ENCODE peak calls at places on chromosomes 6 and 20, in nine cellular contexts. V, E, D, F, Q, I, X, C and M are unnamed samples.

GRCh38 chr20:62897666-62898065 is 28.6 kb downstream of the DIDO1 start:
- DNase-seq in E (no peak), D (no peak), X (no peak), C (no peak), I (no peak), Q (no peak), V (no peak), F (no peak), M (no peak)

GRCh38 chr6:141562181-141562800 is 570.4 kb upstream of the GJE1 start:
- DNase-seq in C (no peak), I (peak), E (no peak), Q (no peak), V (peak), X (no peak), D (no peak), F (peak), M (peak)

GRCh38 chr6:170004585-170005210 is 253.3 kb downstream of the ERMARD start:
- DNase-seq in I (no peak), F (no peak), E (no peak), C (no peak), D (no peak), X (no peak), V (no peak), Q (no peak), M (no peak)

GRCh38 chr6:47206626-47207025 is 103.1 kb downstream of the TNFRSF21 start:
- DNase-seq in I (no peak), D (no peak), X (no peak), F (peak), Q (no peak), C (no peak), V (no peak), E (no peak), M (no peak)

GRCh38 chr20:44118185-44119034 is 68.6 kb downstream of the JPH2 start:
- DNase-seq in D (no peak), Q (no peak), C (no peak), X (no peak), E (no peak), F (no peak), I (no peak), V (no peak), M (no peak)

GRCh38 chr20:8334641-8335040 is 202.6 kb downstream of the PLCB1 start:
- DNase-seq in E (no peak), I (no peak), F (no peak), X (no peak), D (no peak), V (no peak), C (no peak), Q (no peak), M (no peak)

GRCh38 chr6:133774356-133774755 is 114.6 kb upstream of the TCF21 start:
- DNase-seq in D (no peak), X (no peak), V (no peak), Q (no peak), I (no peak), C (no peak), F (peak), E (peak), M (peak)

GRCh38 chr6:158839796-158840195 is 20.6 kb upstream of the EZR start:
- DNase-seq in X (no peak), Q (no peak), E (no peak), F (no peak), C (no peak), V (no peak), I (no peak), D (no peak), M (peak)

GRCh38 chr6:18753071-18753470 is 365.9 kb downstream of the RNF144B start:
- DNase-seq in F (no peak), C (no peak), X (no peak), E (no peak), D (no peak), V (no peak), I (no peak), Q (no peak), M (no peak)

GRCh38 chr6:41577865-41578713 is 31.9 kb downstream of the FOXP4 start:
- DNase-seq in V (no peak), I (peak), F (no peak), Q (no peak), D (no peak), X (no peak), C (no peak), E (peak), M (peak)

GRCh38 chr6:15449001-15449400 is 203.1 kb downstream of the JARID2 start:
- DNase-seq in E (no peak), F (no peak), X (no peak), C (no peak), I (no peak), D (no peak), Q (no peak), V (no peak), M (peak)

GRCh38 chr6:146595981-146596731 is 2.6 kb upstream of the ADGB start:
- DNase-seq in Q (no peak), E (no peak), X (no peak), I (no peak), V (no peak), C (no peak), D (no peak), F (no peak), M (no peak)

GRCh38 chr6:166244353-166245045 is 63.7 kb downstream of the PRR18 start:
- DNase-seq in F (no peak), V (no peak), C (no peak), D (peak), E (no peak), I (no peak), Q (no peak), X (no peak), M (no peak)

GRCh38 chr20:53611449-53611894 is 17.8 kb upstream of the ZNF217 start:
- DNase-seq in E (peak), D (no peak), Q (no peak), F (peak), V (peak), X (no peak), C (peak), I (no peak), M (peak)

GRCh38 chr6:127582777-127583462 is 5.9 kb downstream of the C6orf58 start:
- DNase-seq in E (peak), Q (no peak), D (no peak), C (no peak), I (no peak), X (no peak), F (peak), V (no peak), M (peak)

GRCh38 chr20:44396369-44396768 is 40.9 kb downstream of the HNF4A start:
- DNase-seq in E (no peak), C (no peak), Q (no peak), D (no peak), V (no peak), X (no peak), F (no peak), I (no peak), M (no peak)

GRCh38 chr6:44422534-44422933 is 35.0 kb downstream of the CDC5L start:
- DNase-seq in C (no peak), Q (no peak), D (no peak), E (no peak), V (no peak), X (no peak), F (no peak), I (no peak), M (no peak)

GRCh38 chr6:41939091-41939847 is 2.3 kb downstream of the CCND3 start:
- DNase-seq in E (no peak), X (no peak), V (no peak), D (no peak), I (peak), C (no peak), Q (no peak), F (no peak), M (peak)

GRCh38 chr6:82270791-82271392 is 23.3 kb upstream of the IBTK start:
- DNase-seq in F (no peak), E (peak), I (no peak), C (no peak), V (peak), X (no peak), Q (no peak), D (no peak), M (peak)

GRCh38 chr20:48835390-48835789 is 7.6 kb upstream of the PREX1 start:
- DNase-seq in V (no peak), D (no peak), Q (no peak), I (no peak), F (no peak), X (no peak), E (no peak), C (no peak), M (no peak)

GRCh38 chr20:436476-436875 is 25.9 kb downstream of the TBC1D20 start:
- DNase-seq in X (no peak), D (no peak), Q (no peak), I (no peak), E (no peak), V (no peak), F (no peak), C (no peak), M (no peak)

GRCh38 chr6:17816921-17817611 is 110.3 kb upstream of the NUP153 start:
- DNase-seq in C (no peak), E (no peak), D (no peak), F (no peak), I (no peak), V (no peak), X (no peak), Q (no peak), M (peak)

GRCh38 chr6:46210294-46210693 is 39.5 kb upstream of the ENPP5 start:
- DNase-seq in D (no peak), F (no peak), V (no peak), C (no peak), I (no peak), Q (no peak), E (no peak), X (no peak), M (no peak)

GRCh38 chr20:38859070-38859690 is 53.7 kb downstream of the PPP1R16B start:
- DNase-seq in V (no peak), Q (no peak), C (no peak), X (no peak), E (no peak), D (no peak), I (no peak), F (no peak), M (no peak)

GRCh38 chr20:37986873-37987601 is 46.2 kb downstream of the TTI1 start:
- DNase-seq in D (no peak), Q (no peak), E (peak), X (no peak), V (no peak), C (no peak), F (no peak), I (peak), M (peak)

GRCh38 chr20:48787861-48788375 is 39.9 kb downstream of the PREX1 start:
- DNase-seq in X (no peak), F (peak), I (peak), V (no peak), E (peak), Q (no peak), D (no peak), C (peak), M (peak)

GRCh38 chr20:36336204-36336603 is 30.1 kb downstream of the DLGAP4 start:
- DNase-seq in I (no peak), V (no peak), C (no peak), F (no peak), Q (no peak), E (no peak), X (no peak), D (no peak), M (no peak)

GRCh38 chr6:150269857-150270223 is 99.0 kb upstream of the IYD start:
- DNase-seq in Q (no peak), D (no peak), F (no peak), E (no peak), C (no peak), V (no peak), I (no peak), X (no peak), M (peak)

GRCh38 chr20:58023346-58023745 is 205.1 kb downstream of the ANKRD60 start:
- DNase-seq in E (no peak), X (no peak), Q (no peak), C (no peak), V (no peak), D (no peak), I (no peak), F (no peak), M (no peak)

GRCh38 chr6:38510205-38510604 is 129.5 kb downstream of the BTBD9 start:
- DNase-seq in D (no peak), E (no peak), X (no peak), Q (no peak), C (no peak), F (peak), I (no peak), V (no peak), M (no peak)

GRCh38 chr20:53827996-53828672 is 234.5 kb upstream of the ZNF217 start:
- DNase-seq in E (peak), X (no peak), I (no peak), D (no peak), C (peak), Q (no peak), F (peak), V (no peak), M (peak)

GRCh38 chr20:6104493-6105188 is 18.2 kb downstream of the FERMT1 start:
- DNase-seq in E (no peak), X (no peak), V (no peak), F (peak), I (no peak), Q (no peak), C (no peak), D (no peak), M (peak)

GRCh38 chr20:10924628-10925266 is 250.9 kb upstream of the JAG1 start:
- DNase-seq in Q (no peak), X (no peak), E (peak), I (no peak), D (no peak), F (peak), C (peak), V (no peak), M (no peak)

GRCh38 chr20:37526238-37526838 is 1.3 kb downstream of the BLCAP start:
- DNase-seq in V (no peak), E (peak), I (no peak), X (no peak), D (no peak), C (no peak), Q (no peak), F (peak), M (peak)

GRCh38 chr6:169536446-169537170 is 165.2 kb downstream of the WDR27 start:
- DNase-seq in E (peak), F (peak), I (no peak), V (no peak), X (no peak), Q (no peak), D (no peak), C (peak), M (peak)

GRCh38 chr6:108635505-108636226 is 74.9 kb downstream of the FOXO3 start:
- DNase-seq in V (no peak), X (no peak), I (peak), E (no peak), Q (no peak), D (no peak), C (no peak), F (no peak), M (no peak)

GRCh38 chr20:57881466-57882405 is 171.9 kb upstream of the PMEPA1 start:
- DNase-seq in Q (no peak), F (no peak), C (peak), V (no peak), E (no peak), D (no peak), I (no peak), X (no peak), M (peak)

GRCh38 chr6:109202409-109203264 is 107.3 kb downstream of the CEP57L1 start:
- DNase-seq in Q (no peak), I (no peak), C (no peak), E (no peak), X (no peak), V (no peak), D (no peak), F (peak), M (no peak)

GRCh38 chr6:44569931-44570385 is 182.5 kb downstream of the CDC5L start:
- DNase-seq in E (peak), F (no peak), Q (no peak), C (peak), I (peak), X (no peak), V (no peak), D (no peak), M (peak)

GRCh38 chr6:80728340-80728739 is 621.9 kb downstream of the BCKDHB start:
- DNase-seq in Q (no peak), V (no peak), D (no peak), I (no peak), F (no peak), X (no peak), C (no peak), E (no peak), M (no peak)